ENCODE peak calls at places on chromosome 1, in four cellular contexts. V, S, B and F are unnamed samples.

GRCh38 chr1:19373206-19374126 is 61.3 kb downstream of the SLC66A1 start:
- DNase-seq in S (no peak), B (no peak), V (no peak), F (no peak)

GRCh38 chr1:210448293-210448892 is 119.7 kb downstream of the HHAT start:
- DNase-seq in S (no peak), V (peak), B (no peak), F (peak)

GRCh38 chr1:109769335-109770078 is 5.8 kb upstream of the EPS8L3 start:
- DNase-seq in V (no peak), S (peak), B (peak), F (no peak)

GRCh38 chr1:230826166-230826875 is 42.0 kb downstream of the C1orf198 start:
- DNase-seq in B (no peak), S (no peak), V (no peak), F (no peak)

GRCh38 chr1:100575406-100575805 is 37.5 kb downstream of the GPR88 start:
- DNase-seq in V (no peak), S (no peak), B (no peak), F (no peak)

GRCh38 chr1:201466492-201466891 is 2.5 kb downstream of the PHLDA3 start:
- DNase-seq in V (no peak), S (no peak), B (peak), F (no peak)

GRCh38 chr1:81111818-81112217 is 688.9 kb upstream of the ADGRL2 start:
- DNase-seq in S (no peak), B (no peak), V (no peak), F (no peak)

GRCh38 chr1:35559317-35559944 is 1.8 kb downstream of the NCDN start:
- DNase-seq in V (no peak), S (no peak), B (no peak), F (no peak)

GRCh38 chr1:227792216-227793078 is 23.0 kb upstream of the PRSS38 start:
- DNase-seq in V (no peak), S (no peak), B (no peak), F (no peak)

GRCh38 chr1:63621075-63621474 is 27.9 kb downstream of the PGM1 start:
- DNase-seq in V (no peak), S (peak), B (no peak), F (peak)

GRCh38 chr1:187237542-187237941 is 408.8 kb downstream of the PLA2G4A start:
- DNase-seq in S (no peak), B (no peak), V (no peak), F (no peak)

GRCh38 chr1:97377432-97378034 is 543.3 kb downstream of the DPYD start:
- DNase-seq in V (no peak), S (no peak), B (no peak), F (no peak)

DNA sequence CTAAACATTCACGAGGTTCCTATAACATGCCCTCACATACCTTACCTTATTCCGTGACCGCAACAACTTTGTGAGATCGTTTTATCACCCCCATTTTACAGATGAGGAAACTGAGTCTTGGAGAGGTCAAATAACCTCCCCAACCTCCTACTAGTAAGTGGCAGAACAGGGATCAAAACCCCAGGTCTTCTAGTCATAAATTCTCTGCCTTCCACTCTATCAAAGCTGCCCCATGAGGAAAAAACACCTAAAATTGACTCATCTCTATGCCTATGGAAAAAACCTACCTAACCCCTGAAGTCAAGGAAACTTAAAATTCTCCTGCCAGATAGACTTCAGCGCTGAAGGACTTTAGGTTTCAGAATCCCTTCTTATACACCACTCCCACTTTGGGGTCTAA is 69.5 kb upstream of the ERRFI1 start:
- DNase-seq in V (no peak), B (no peak), S (no peak), F (no peak)
- TF ChIP-seq CTCF in V (no peak), B (no peak), S (no peak), F (no peak)

GRCh38 chr1:156119503-156120209 is 5.1 kb downstream of the LMNA start:
- DNase-seq in B (no peak), S (no peak), V (no peak), F (no peak)

GRCh38 chr1:156120318-156120717 is 5.8 kb downstream of the LMNA start:
- DNase-seq in S (no peak), V (no peak), B (no peak), F (no peak)

GRCh38 chr1:156122086-156122485 is 7.6 kb downstream of the LMNA start:
- DNase-seq in V (no peak), S (no peak), B (no peak), F (no peak)

GRCh38 chr1:156122519-156123355 is 8.2 kb downstream of the LMNA start:
- DNase-seq in V (no peak), B (peak), S (peak), F (no peak)

GRCh38 chr1:156121441-156121840 is 6.9 kb downstream of the LMNA start:
- DNase-seq in B (no peak), V (no peak), S (no peak), F (no peak)
- H3K27ac ChIP-seq in B (peak), V (peak), S (peak), F (peak)

DNA sequence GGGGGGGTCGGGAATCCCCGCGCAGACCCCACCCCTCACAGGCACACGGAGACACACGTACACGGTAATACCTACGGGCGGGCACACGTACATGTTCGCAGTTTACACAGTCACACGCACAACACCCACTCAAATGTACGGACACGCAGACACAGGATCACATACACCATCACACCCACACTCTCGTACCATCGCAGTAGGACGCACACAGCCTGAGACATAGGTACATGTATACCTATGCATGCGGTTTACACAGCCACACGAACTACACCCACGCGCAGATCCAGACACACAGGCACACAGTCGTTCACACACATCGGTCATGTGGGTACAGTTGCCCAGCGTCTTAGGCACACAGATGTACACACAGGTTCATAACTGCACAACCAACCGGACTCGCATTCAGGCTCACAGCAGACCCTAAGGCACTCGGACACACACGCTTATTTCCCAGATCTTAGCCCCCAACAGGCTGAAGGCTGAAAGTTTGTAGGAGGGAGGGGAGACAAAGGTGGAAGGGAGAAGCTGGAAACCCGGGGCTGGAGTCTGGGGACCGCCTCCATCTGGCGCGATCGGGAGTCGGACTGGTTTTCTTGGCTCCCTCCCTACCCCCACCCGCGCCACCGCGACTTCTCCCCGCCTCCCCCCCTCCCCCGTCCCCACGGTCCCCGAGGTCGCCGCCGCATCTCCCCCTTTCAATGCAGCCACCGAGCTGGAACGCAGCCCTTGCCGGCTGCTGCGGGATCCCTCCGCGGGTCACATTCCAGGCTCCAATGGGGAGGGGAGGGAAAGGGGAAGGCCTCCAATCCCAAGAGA is 51.9 kb upstream of the SYNC start:
- DNase-seq in V (no peak), B (peak), S (no peak), F (no peak)
- H3K4me3 ChIP-seq in V (no peak), B (peak), S (peak), F (peak)

DNA sequence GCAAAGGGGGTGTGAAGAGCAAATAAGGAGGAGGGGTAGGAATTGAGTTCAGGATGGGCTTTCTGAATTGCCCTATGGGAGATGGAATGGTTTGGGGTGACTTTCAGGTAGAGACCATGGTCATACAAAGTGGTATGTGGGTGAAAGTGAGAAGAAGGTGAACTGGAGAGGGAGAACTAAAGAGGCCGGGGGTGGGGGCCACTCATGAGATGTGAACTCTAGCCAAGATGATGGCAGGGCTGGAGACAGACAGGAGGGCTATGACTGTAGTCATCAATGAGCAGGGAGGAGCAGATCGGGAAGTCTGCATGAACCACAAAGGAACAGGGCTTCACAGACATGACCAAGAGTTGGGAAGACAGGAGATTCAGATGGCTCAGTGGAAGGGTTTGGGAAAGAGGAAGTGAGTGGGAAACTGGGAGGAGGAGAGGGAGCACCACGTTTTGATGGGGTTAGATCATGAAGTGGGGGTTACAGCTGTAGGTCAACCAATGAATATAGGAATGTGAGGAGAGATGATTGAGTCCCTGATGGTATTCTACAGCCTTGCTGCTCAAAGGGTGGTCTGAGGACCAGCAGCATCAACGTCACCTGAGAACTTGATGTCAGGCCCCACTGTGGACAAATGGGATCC is 20.7 kb upstream of the LRRC8D start:
- DNase-seq in V (no peak), S (no peak), B (no peak), F (no peak)
- TF ChIP-seq CTCF in V (no peak), S (no peak), B (no peak), F (no peak)